ENCODE peak calls at places on chromosomes 1 and 21, in six cellular contexts. K, Z, E, U, D and L are unnamed samples.

GRCh38 chr1:180530501-180530900 is 28.1 kb upstream of the ACBD6 start:
- DNase-seq in Z (no peak), U (no peak), E (peak; percentile 50), D (peak; percentile 66), K (peak; percentile 57), L (no peak)

GRCh38 chr1:109882288-109883245 is 28.1 kb upstream of the CSF1 start:
- DNase-seq in K (no peak), Z (no peak), E (no peak), U (no peak), D (no peak), L (no peak)

GRCh38 chr1:53338410-53338809 is 10.5 kb upstream of the LRP8 start:
- DNase-seq in E (no peak), K (no peak), D (no peak), U (no peak), Z (no peak), L (no peak)

GRCh38 chr1:24042375-24042774 is 62.2 kb upstream of the SRSF10 start:
- DNase-seq in D (no peak), Z (no peak), U (no peak), E (no peak), K (no peak), L (no peak)

GRCh38 chr21:43973634-43973955 is 38.5 kb upstream of the TRAPPC10 start:
- DNase-seq in K (no peak), U (no peak), E (no peak), D (no peak), Z (no peak), L (no peak)

GRCh38 chr1:226073184-226073950 is 10.9 kb downstream of the H3-3A start:
- DNase-seq in U (no peak), K (no peak), Z (no peak), D (no peak), E (no peak), L (no peak)

GRCh38 chr1:109392788-109393580 is 4.7 kb downstream of the SORT1 start:
- DNase-seq in K (peak; percentile 71), E (no peak), U (no peak), Z (no peak), D (no peak), L (no peak)

GRCh38 chr1:72177711-72178110 is 104.6 kb downstream of the NEGR1 start:
- DNase-seq in D (no peak), E (no peak), U (no peak), K (peak; percentile 45), Z (no peak), L (no peak)

GRCh38 chr21:41950941-41951408 is 2.8 kb downstream of the C2CD2 start:
- DNase-seq in K (no peak), D (no peak), E (no peak), U (no peak), Z (no peak), L (no peak)

GRCh38 chr1:12625276-12625675 is 7.3 kb upstream of the DHRS3 start:
- DNase-seq in Z (no peak), D (no peak), E (no peak), U (no peak), K (no peak), L (no peak)

GRCh38 chr1:202811296-202812175 is 782 bp downstream of the PCAT6 start:
- DNase-seq in D (no peak), Z (peak; percentile 15), E (no peak), U (peak; percentile 58), K (no peak), L (no peak)

GRCh38 chr21:32708069-32708468 is 19.7 kb downstream of the SYNJ1 start:
- DNase-seq in D (no peak), Z (no peak), U (no peak), K (no peak), E (no peak), L (no peak)

GRCh38 chr1:11736746-11737639 is 1.1 kb downstream of the AGTRAP start:
- DNase-seq in K (peak; percentile 44), U (peak; percentile 58), E (peak; percentile 38), D (no peak), Z (peak; percentile 31), L (no peak)

GRCh38 chr1:93591833-93592635 is 89.6 kb downstream of the BCAR3 start:
- DNase-seq in Z (no peak), U (peak; percentile 21), K (no peak), D (no peak), E (no peak), L (peak; percentile 63)

GRCh38 chr21:14527690-14528652 is 18.1 kb downstream of the SAMSN1 start:
- DNase-seq in U (no peak), K (no peak), Z (no peak), D (no peak), E (no peak), L (no peak)

GRCh38 chr21:36800734-36801133 is 101.8 kb downstream of the SIM2 start:
- DNase-seq in D (no peak), K (no peak), U (no peak), E (no peak), Z (no peak), L (no peak)

GRCh38 chr1:94895518-94895917 is 31.4 kb downstream of the CNN3 start:
- DNase-seq in E (no peak), Z (no peak), D (no peak), K (no peak), U (no peak), L (no peak)

GRCh38 chr1:155226910-155227260 is 18.4 kb downstream of the MTX1 start:
- DNase-seq in U (peak; percentile 68), E (no peak), K (no peak), D (peak; percentile 59), Z (peak; percentile 51), L (no peak)

GRCh38 chr1:247906504-247907047 is 11.2 kb downstream of the OR2W3 start:
- DNase-seq in U (peak; percentile 20), E (peak; percentile 78), K (peak; percentile 69), Z (no peak), D (no peak), L (no peak)

GRCh38 chr1:12384836-12385456 is 155.1 kb downstream of the VPS13D start:
- DNase-seq in U (peak; percentile 43), D (no peak), Z (no peak), E (no peak), K (no peak), L (no peak)

GRCh38 chr1:229557214-229557850 is 1.2 kb downstream of the ABCB10 start:
- DNase-seq in D (no peak), K (peak; percentile 18), E (peak; percentile 27), U (peak; percentile 22), Z (no peak), L (no peak)

GRCh38 chr1:8712413-8713229 is 104.8 kb downstream of the RERE start:
- DNase-seq in U (no peak), K (peak; percentile 90), E (peak; percentile 50), Z (no peak), D (peak; percentile 85), L (peak; percentile 98)

GRCh38 chr1:167832693-167833092 is 81.2 kb downstream of the ADCY10 start:
- DNase-seq in D (no peak), K (no peak), U (no peak), E (no peak), Z (no peak), L (no peak)

GRCh38 chr1:147496571-147496970 is 44.7 kb upstream of the BCL9 start:
- DNase-seq in Z (no peak), U (no peak), K (peak; percentile 47), D (peak; percentile 36), E (no peak), L (no peak)

GRCh38 chr1:14880456-14881316 is 272.9 kb upstream of the TMEM51 start:
- DNase-seq in K (peak; percentile 83), U (no peak), Z (no peak), D (no peak), E (no peak), L (no peak)

GRCh38 chr1:234611153-234611798 is 1.3 kb upstream of the IRF2BP2 start:
- DNase-seq in U (no peak), D (peak; percentile 96), K (peak; percentile 94), Z (no peak), E (no peak), L (peak; percentile 63)

GRCh38 chr1:183723571-183723970 is 70.5 kb upstream of the APOBEC4 start:
- DNase-seq in K (no peak), U (no peak), E (no peak), D (no peak), Z (no peak), L (no peak)

GRCh38 chr1:44034423-44034822 is 3.2 kb upstream of the SLC6A9 start:
- DNase-seq in K (no peak), U (no peak), Z (no peak), D (no peak), E (no peak), L (no peak)

GRCh38 chr1:28631713-28632112 is 11.2 kb downstream of the TAF12 start:
- DNase-seq in Z (no peak), D (no peak), K (no peak), E (no peak), U (no peak), L (no peak)

GRCh38 chr21:29481641-29482040 is 182.9 kb downstream of the BACH1 start:
- DNase-seq in K (peak; percentile 53), D (no peak), E (no peak), U (no peak), Z (no peak), L (no peak)

GRCh38 chr1:11335417-11336070 is 62.5 kb downstream of the UBIAD1 start:
- DNase-seq in D (no peak), Z (no peak), E (no peak), K (no peak), U (no peak), L (no peak)

GRCh38 chr1:202857136-202857610 is 31.8 kb downstream of the RABIF start:
- DNase-seq in K (no peak), D (no peak), E (no peak), Z (no peak), U (no peak), L (no peak)